ENCODE peak calls at places on chromosomes 2 and 18, in seven cellular contexts. A is SK-N-SH, Z is PC-9, N is PC-3, T is GM23248, H is HCT116, E is GM23338. O is an unnamed sample.

GRCh38 chr2:65666156-65666725 is 233.8 kb upstream of the SPRED2 start:
- DNase-seq in T (peak; percentile 49), N (peak; percentile 49), A (no peak), E (no peak), Z (no peak), H (no peak), O (peak; percentile 56)

GRCh38 chr2:158667567-158667966 is 127.5 kb upstream of the DAPL1 start:
- DNase-seq in A (no peak), T (peak; percentile 70), H (no peak), Z (no peak), N (peak; percentile 66), E (no peak), O (no peak)

GRCh38 chr18:36809590-36810381 is 19.0 kb downstream of the TPGS2 start:
- DNase-seq in H (peak; percentile 39), N (peak; percentile 59), Z (no peak), E (peak; percentile 85), T (peak; percentile 83), A (peak; percentile 76), O (peak; percentile 83)

GRCh38 chr2:161033059-161033660 is 127.1 kb upstream of the TANK start:
- DNase-seq in N (no peak), E (no peak), A (no peak), H (no peak), T (no peak), Z (no peak), O (peak; percentile 37)

GRCh38 chr2:156191547-156191946 is 141.0 kb downstream of the NR4A2 start:
- DNase-seq in T (no peak), H (no peak), A (no peak), Z (no peak), E (no peak), N (no peak), O (no peak)

GRCh38 chr2:229160180-229160579 is 110.9 kb downstream of the PID1 start:
- DNase-seq in E (no peak), Z (no peak), T (no peak), A (no peak), H (no peak), N (no peak), O (peak; percentile 52)

GRCh38 chr2:11416191-11416590 is 49.8 kb downstream of the E2F6 start:
- DNase-seq in A (no peak), T (peak; percentile 62), E (no peak), H (no peak), N (no peak), Z (no peak), O (no peak)

GRCh38 chr2:212517693-212518092 is 20.9 kb downstream of the ERBB4 start:
- DNase-seq in E (no peak), T (no peak), A (no peak), N (no peak), Z (no peak), H (no peak), O (no peak)

GRCh38 chr2:236365258-236366048 is 101.2 kb upstream of the ASB18 start:
- DNase-seq in T (no peak), H (no peak), Z (no peak), E (no peak), N (no peak), A (no peak), O (no peak)

GRCh38 chr2:231359948-231360347 is 35.6 kb upstream of the B3GNT7 start:
- DNase-seq in T (no peak), N (no peak), Z (no peak), A (peak; percentile 80), E (no peak), H (no peak), O (no peak)

GRCh38 chr18:41113885-41114482 is 841.0 kb upstream of the PIK3C3 start:
- DNase-seq in H (no peak), Z (no peak), N (peak; percentile 6), T (peak; percentile 6), E (no peak), A (no peak), O (no peak)

GRCh38 chr2:239945751-239946569 is 79.2 kb downstream of the NDUFA10 start:
- DNase-seq in Z (no peak), N (no peak), E (no peak), H (no peak), T (no peak), A (no peak), O (no peak)

GRCh38 chr2:120984046-120984445 is 248.4 kb downstream of the GLI2 start:
- DNase-seq in H (no peak), E (no peak), Z (no peak), N (no peak), A (no peak), T (no peak), O (no peak)

GRCh38 chr2:172021955-172022354 is 22.2 kb downstream of the METAP1D start:
- DNase-seq in Z (peak; percentile 34), T (peak; percentile 65), N (no peak), E (peak; percentile 37), H (no peak), A (no peak), O (no peak)

GRCh38 chr18:24584205-24584604 is 123.8 kb downstream of the HRH4 start:
- DNase-seq in T (no peak), Z (no peak), E (no peak), N (no peak), H (no peak), A (no peak), O (no peak)

GRCh38 chr2:108841506-108841905 is 54.9 kb downstream of the CCDC138 start:
- DNase-seq in T (no peak), E (no peak), H (no peak), Z (no peak), A (no peak), N (no peak), O (no peak)

GRCh38 chr2:108852375-108852774 is 65.8 kb downstream of the CCDC138 start:
- DNase-seq in H (no peak), A (no peak), Z (no peak), T (no peak), N (no peak), E (no peak), O (no peak)

GRCh38 chr2:108847000-108847399 is 60.4 kb downstream of the CCDC138 start:
- DNase-seq in A (no peak), Z (no peak), H (no peak), N (no peak), E (no peak), T (no peak), O (no peak)
- H3K9me2 ChIP-seq in A (no peaks in the 10 kb centered on the region), Z (no peaks in the 10 kb centered on the region), H (no peaks in the 10 kb centered on the region), N (no peaks in the 10 kb centered on the region), E (no peaks in the 10 kb centered on the region), T (no peaks in the 10 kb centered on the region), O (no peaks in the 10 kb centered on the region)

GRCh38 chr2:166628478-166629136 is 134.6 kb upstream of the SCN7A start:
- DNase-seq in N (peak; percentile 77), E (peak; percentile 68), T (no peak), Z (peak; percentile 25), A (no peak), H (no peak), O (no peak)

GRCh38 chr2:166634706-166635105 is 140.7 kb upstream of the SCN7A start:
- DNase-seq in T (no peak), N (no peak), A (no peak), Z (no peak), E (no peak), H (no peak), O (no peak)

GRCh38 chr2:166627893-166628292 is 133.8 kb upstream of the SCN7A start:
- DNase-seq in A (no peak), N (peak; percentile 19), T (no peak), Z (no peak), H (no peak), E (no peak), O (no peak)

GRCh38 chr2:166637051-166637450 is 143.0 kb upstream of the SCN7A start:
- DNase-seq in E (no peak), T (no peak), N (no peak), A (no peak), H (no peak), Z (no peak), O (no peak)

GRCh38 chr2:166632616-166633015 is 138.6 kb upstream of the SCN7A start:
- DNase-seq in T (peak; percentile 53), Z (peak; percentile 29), A (no peak), N (peak; percentile 68), E (peak; percentile 14), H (no peak), O (no peak)
- H3K4me3 ChIP-seq in T (no peak overlapping the region), Z (no peak overlapping the region), A (no peak overlapping the region), N (no peak overlapping the region), E (no peak overlapping the region), H (no peak overlapping the region), O (no peak overlapping the region)

GRCh38 chr18:62329676-62330454 is 4.8 kb downstream of the TNFRSF11A start:
- DNase-seq in T (peak; percentile 92), E (peak; percentile 21), H (no peak), N (peak; percentile 95), Z (peak; percentile 40), A (no peak), O (peak; percentile 78)
- H2AFZ ChIP-seq in T (no peak overlapping the region), E (no peak overlapping the region), H (no peak overlapping the region), N (no peak overlapping the region), Z (no peak overlapping the region), A (no peak overlapping the region), O (peak overlapping the region; percentile 44)

GRCh38 chr2:24702800-24703199 is 90.4 kb downstream of the PTRHD1 start:
- DNase-seq in Z (no peak), E (no peak), A (no peak), H (peak; percentile 83), N (peak; percentile 93), T (peak; percentile 93), O (no peak)

DNA sequence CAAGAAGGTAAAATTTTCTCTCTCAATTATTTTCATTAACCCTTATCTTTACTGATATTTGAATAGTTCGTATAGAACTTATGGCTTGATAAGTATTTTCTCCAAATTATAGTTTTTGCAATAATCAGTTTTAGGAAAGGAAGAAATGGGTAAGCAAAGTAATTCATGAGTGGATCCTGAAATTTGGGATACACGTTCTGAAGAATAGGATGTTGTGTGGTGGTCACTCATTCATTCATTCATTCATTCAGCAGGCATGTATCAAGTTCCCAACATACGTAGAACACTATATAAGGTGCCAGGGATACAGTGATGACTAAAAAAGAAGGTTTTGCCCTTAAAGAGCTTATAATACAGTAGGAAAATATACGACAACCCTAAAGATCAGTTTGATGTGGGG is 95.4 kb downstream of the PTRHD1 start:
- DNase-seq in T (no peak), N (no peak), H (no peak), E (no peak), Z (no peak), A (no peak), O (no peak)
- H3K9me2 ChIP-seq in T (no peaks in the 10 kb centered on the region), N (no peaks in the 10 kb centered on the region), H (no peaks in the 10 kb centered on the region), E (no peaks in the 10 kb centered on the region), Z (no peaks in the 10 kb centered on the region), A (no peaks in the 10 kb centered on the region), O (no peaks in the 10 kb centered on the region)

GRCh38 chr18:22069916-22070315 is 99.5 kb upstream of the GATA6 start:
- DNase-seq in E (no peak), A (no peak), H (no peak), T (no peak), Z (no peak), N (no peak), O (no peak)
- H3K4me3 ChIP-seq in E (no peak overlapping the region), A (no peak overlapping the region), H (no peak overlapping the region), T (no peak overlapping the region), Z (no peak overlapping the region), N (no peak overlapping the region), O (no peak overlapping the region)

O was measured in hepatocyte.